ENCODE peak calls at places on chromosomes 1 and 21, in six cellular contexts. O, H, Z, V, N and Q are unnamed samples.

GRCh38 chr21:45404726-45405270 is at the start of gene COL18A1:
- DNase-seq in O (peak; percentile 22), H (no peak), Z (no peak), V (peak; percentile 79), N (peak; percentile 40), Q (no peak)

GRCh38 chr21:35232545-35233176 is 183.6 kb upstream of the RUNX1 start:
- DNase-seq in O (peak; percentile 19), H (no peak), Z (no peak), V (no peak), N (no peak), Q (no peak)

GRCh38 chr1:42931108-42931539 is 27.5 kb downstream of the SLC2A1 start:
- DNase-seq in O (peak; percentile 62), H (no peak), Z (peak; percentile 62), V (no peak), N (peak; percentile 43), Q (peak; percentile 76)

GRCh38 chr1:160711528-160712311 is at the start of gene CD48:
- DNase-seq in O (no peak), H (no peak), Z (peak; percentile 66), V (no peak), N (no peak), Q (peak; percentile 51)

GRCh38 chr1:186082235-186082937 is 292.7 kb downstream of the TPR start:
- DNase-seq in O (peak; percentile 47), H (peak; percentile 42), Z (peak; percentile 83), V (peak; percentile 95), N (peak; percentile 83), Q (peak; percentile 88)

GRCh38 chr21:38853421-38853919 is 47.7 kb downstream of the ETS2 start:
- DNase-seq in O (peak; percentile 75), H (no peak), Z (peak; percentile 72), V (no peak), N (no peak), Q (peak; percentile 80)

GRCh38 chr1:161139765-161140164 is 7.3 kb upstream of the DEDD start:
- DNase-seq in O (peak; percentile 35), H (no peak), Z (no peak), V (no peak), N (no peak), Q (no peak)

GRCh38 chr1:34744851-34745250 is 10.0 kb upstream of the GJB5 start:
- DNase-seq in O (no peak), H (no peak), Z (no peak), V (no peak), N (no peak), Q (no peak)

GRCh38 chr1:24150228-24151174 is 7.6 kb upstream of the IL22RA1 start:
- DNase-seq in O (peak; percentile 89), H (peak; percentile 80), Z (peak; percentile 84), V (peak; percentile 94), N (peak; percentile 93), Q (peak; percentile 81)

GRCh38 chr21:34845521-34846213 is 176.9 kb downstream of the CLIC6 start:
- DNase-seq in O (no peak), H (no peak), Z (no peak), V (no peak), N (peak; percentile 64), Q (no peak)

DNA sequence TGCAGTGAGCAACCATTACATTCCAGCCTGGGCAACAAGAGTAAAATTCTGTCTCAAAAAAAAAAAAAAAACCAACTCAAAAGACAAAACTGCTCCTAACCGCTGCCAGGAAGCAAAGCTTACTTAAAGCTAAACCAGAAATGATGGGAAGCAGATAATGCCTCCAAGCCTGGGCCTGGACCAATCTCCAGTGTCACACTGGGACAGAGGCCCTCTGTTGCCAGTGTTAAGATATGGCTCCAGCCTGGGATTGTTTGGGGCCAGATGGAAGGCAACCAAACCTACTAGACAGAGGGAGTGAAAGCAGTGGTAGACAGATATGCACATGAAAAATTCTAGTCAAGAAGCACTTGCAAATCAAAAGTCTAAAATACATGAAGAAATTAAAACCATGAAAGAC is 36.9 kb downstream of the NSL1 start:
- DNase-seq in O (no peak), H (no peak), Z (no peak), V (no peak), N (no peak), Q (no peak)
- TF ChIP-seq CTCF in O (no peak), H (no peak), Z (no peak), V (no peak), N (no peak), Q (no peak)

GRCh38 chr1:60111118-60111517 is 37.5 kb upstream of the C1orf87 start:
- DNase-seq in O (no peak), H (no peak), Z (no peak), V (no peak), N (no peak), Q (no peak)

GRCh38 chr1:60102691-60103090 is 29.1 kb upstream of the C1orf87 start:
- DNase-seq in O (no peak), H (no peak), Z (no peak), V (no peak), N (no peak), Q (no peak)

GRCh38 chr1:60103186-60103585 is 29.6 kb upstream of the C1orf87 start:
- DNase-seq in O (no peak), H (no peak), Z (no peak), V (no peak), N (no peak), Q (no peak)

DNA sequence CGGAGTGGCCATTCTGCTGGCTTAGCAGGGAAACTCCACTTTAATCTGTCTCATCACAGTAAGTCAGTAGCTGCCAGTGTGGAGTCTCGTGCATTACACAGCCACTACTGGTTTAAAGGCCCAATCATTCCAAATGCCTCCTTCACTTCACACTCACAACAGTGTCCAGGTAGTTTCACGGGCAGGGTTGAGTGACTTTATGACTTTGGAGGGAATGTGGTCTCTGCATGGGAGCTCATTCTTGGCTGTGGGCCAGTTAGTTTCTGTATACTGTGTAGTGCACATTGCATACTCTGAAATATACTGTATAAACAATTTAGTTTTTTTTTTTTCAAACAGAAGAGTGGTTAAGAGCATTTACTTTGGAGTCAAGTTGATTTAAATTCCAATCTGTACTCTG is 34.7 kb upstream of the C1orf87 start:
- DNase-seq in O (no peak), H (no peak), Z (no peak), V (peak; percentile 26), N (no peak), Q (no peak)
- TF ChIP-seq CTCF in O (no peak), H (no peak), Z (no peak), V (no peak), N (no peak), Q (no peak)

DNA sequence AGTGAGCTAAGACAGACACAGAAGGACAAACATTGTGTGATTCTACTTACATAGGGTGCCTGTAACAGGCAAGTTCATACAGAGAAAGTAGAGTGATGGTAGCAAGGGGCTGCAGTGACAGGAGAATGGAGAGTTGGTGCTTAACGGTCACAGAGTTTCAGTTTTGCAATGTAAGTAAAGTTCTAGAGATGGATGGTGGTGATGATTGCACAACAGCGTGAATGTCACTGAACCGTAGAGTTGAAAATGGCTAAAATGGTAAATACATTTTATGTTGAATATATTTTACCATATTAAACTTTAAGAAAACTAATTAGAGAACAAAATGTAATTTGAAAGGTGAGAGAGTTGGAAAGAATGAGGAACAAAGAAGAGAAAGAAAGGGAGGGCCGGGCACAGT is 8.7 kb downstream of the CFAP107 start:
- DNase-seq in O (no peak), H (no peak), Z (no peak), V (no peak), N (no peak), Q (no peak)
- TF ChIP-seq CTCF in O (no peak), H (no peak), Z (no peak), V (no peak), N (no peak), Q (no peak)

GRCh38 chr1:18309552-18310155 is 171.1 kb upstream of the KLHDC7A start:
- DNase-seq in O (no peak), H (no peak), Z (no peak), V (no peak), N (no peak), Q (no peak)

GRCh38 chr1:18304151-18304869 is 176.4 kb upstream of the KLHDC7A start:
- DNase-seq in O (no peak), H (no peak), Z (no peak), V (no peak), N (no peak), Q (no peak)

GRCh38 chr1:18305182-18305795 is 175.4 kb upstream of the KLHDC7A start:
- DNase-seq in O (no peak), H (no peak), Z (no peak), V (no peak), N (no peak), Q (no peak)

GRCh38 chr1:18302788-18303413 is 177.8 kb upstream of the KLHDC7A start:
- DNase-seq in O (no peak), H (no peak), Z (no peak), V (no peak), N (no peak), Q (no peak)

DNA sequence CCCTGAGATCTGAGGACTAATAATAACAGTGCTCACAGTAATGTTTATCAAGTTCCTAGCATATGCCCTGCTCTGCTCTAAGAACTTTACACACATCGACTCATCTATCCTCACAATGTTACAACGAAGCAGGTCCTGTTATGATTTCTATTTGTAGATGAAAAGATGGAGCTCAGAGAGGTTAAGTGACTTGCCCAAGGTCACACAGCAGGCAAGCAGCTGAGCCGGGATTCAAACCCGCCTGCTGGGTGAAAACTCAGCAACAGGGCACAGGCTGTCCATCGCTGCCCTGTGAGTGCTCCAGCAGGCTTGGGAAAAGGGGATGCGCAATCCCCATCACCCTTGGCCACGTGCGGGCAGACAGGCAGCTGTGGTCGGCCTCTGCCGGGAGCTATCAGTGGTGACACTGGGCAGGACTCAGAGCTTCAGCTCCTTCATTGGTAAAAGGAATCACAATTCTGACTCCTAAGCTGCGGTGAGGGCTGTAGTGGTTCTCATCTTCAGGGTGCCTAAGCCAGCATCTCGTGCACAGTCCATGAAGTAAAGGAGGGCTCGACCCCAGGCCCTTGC is 173.3 kb upstream of the KLHDC7A start:
- DNase-seq in O (no peak), H (no peak), Z (no peak), V (no peak), N (no peak), Q (no peak)
- TF ChIP-seq CTCF in O (no peak), H (no peak), Z (no peak), V (no peak), N (no peak), Q (no peak)

DNA sequence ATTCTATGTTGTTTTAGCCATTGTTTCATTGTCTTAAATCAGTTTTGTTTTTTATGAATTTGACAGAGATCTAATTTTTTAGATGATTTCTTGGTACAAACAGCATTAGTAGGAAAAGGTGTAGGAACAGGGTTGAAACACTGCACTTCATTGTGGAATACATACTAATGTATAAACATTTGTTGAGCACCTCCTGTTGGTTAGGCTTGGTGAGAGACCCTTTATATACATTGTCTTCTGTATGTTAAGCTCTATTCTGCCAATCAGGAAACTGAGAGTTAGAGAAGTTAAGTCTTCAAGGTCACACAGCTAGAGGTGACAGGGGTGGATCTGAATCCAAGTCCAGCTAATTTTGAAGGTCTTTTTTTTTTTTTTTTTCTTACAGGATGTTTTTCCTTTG is 192.7 kb downstream of the VPS13D start:
- DNase-seq in O (no peak), H (no peak), Z (no peak), V (no peak), N (no peak), Q (no peak)
- TF ChIP-seq CTCF in O (no peak), H (no peak), Z (no peak), V (no peak), N (no peak), Q (no peak)

GRCh38 chr1:152110365-152110859 is 4.8 kb downstream of the TCHH start:
- DNase-seq in O (peak; percentile 67), H (no peak), Z (no peak), V (peak; percentile 8), N (no peak), Q (no peak)
- TF ChIP-seq CTCF in O (no peak), H (no peak), Z (no peak), V (no peak), N (no peak), Q (no peak)

GRCh38 chr21:21163904-21164303 is 165.7 kb downstream of the NCAM2 start:
- DNase-seq in O (peak; percentile 28), H (peak; percentile 24), Z (peak; percentile 39), V (peak; percentile 33), N (no peak), Q (no peak)
- TF ChIP-seq CTCF in O (no peak), H (peak; percentile 31), Z (peak; percentile 69), V (peak; percentile 24), N (peak; percentile 3), Q (peak; percentile 73)